ENCODE peak calls at places on chromosomes 16 and 17, in six cellular contexts. Y is CD8-positive, alpha-beta T cell; I is stomach; Z is astrocyte; H is cardiac muscle cell; S is naive thymus-derived CD4-positive, alpha-beta T cell. V is an unnamed sample. For H3K9me3, the result is how much of the 10 kb centered on the place peaks cover.

GRCh38 chr16:68263559-68264127 is 683 bp upstream of the SLC7A6 start:
- DNase-seq in Y (no peak), I (no peak), Z (no peak), H (no peak), S (no peak), V (no peak)

GRCh38 chr16:57834936-57835335 is 32.6 kb upstream of the KIFC3 start:
- DNase-seq in Y (no peak), I (no peak), Z (peak), H (peak), S (no peak), V (peak)

GRCh38 chr17:76270770-76271668 is 5.9 kb downstream of the UBALD2 start:
- DNase-seq in Y (no peak), I (no peak), Z (no peak), H (no peak), S (peak), V (no peak)

GRCh38 chr17:31595076-31595475 is 203.6 kb downstream of the RAB11FIP4 start:
- DNase-seq in Y (no peak), I (no peak), Z (peak), H (no peak), S (no peak), V (peak)

GRCh38 chr17:77352996-77353395 is 212.2 kb downstream of the SEC14L1 start:
- DNase-seq in Y (no peak), I (peak), Z (no peak), H (no peak), S (no peak), V (no peak)

GRCh38 chr17:8004899-8005298 is 2.5 kb downstream of the GUCY2D start:
- DNase-seq in Y (no peak), I (no peak), Z (peak), H (peak), S (no peak), V (peak)

GRCh38 chr17:57511475-57512123 is 233.5 kb downstream of the CCDC182 start:
- DNase-seq in Y (no peak), I (no peak), Z (no peak), H (no peak), S (no peak), V (no peak)

GRCh38 chr16:47213761-47214440 is 70.2 kb upstream of the NETO2 start:
- DNase-seq in Y (no peak), I (no peak), Z (no peak), H (no peak), S (no peak), V (no peak)

GRCh38 chr17:78667091-78667490 is 89.9 kb upstream of the DNAH17 start:
- DNase-seq in Y (no peak), I (no peak), Z (no peak), H (no peak), S (no peak), V (no peak)

GRCh38 chr16:69435977-69436729 is 11.7 kb downstream of the CYB5B start:
- DNase-seq in Y (no peak), I (peak), Z (no peak), H (no peak), S (no peak), V (no peak)

GRCh38 chr17:81135503-81136283 is 29.6 kb upstream of the PVALEF start:
- DNase-seq in Y (no peak), I (no peak), Z (no peak), H (no peak), S (no peak), V (no peak)

GRCh38 chr17:53150101-53150698 is 672.5 kb upstream of the KIF2B start:
- DNase-seq in Y (no peak), I (no peak), Z (no peak), H (peak), S (no peak), V (no peak)

GRCh38 chr17:59652119-59652518 is 32.4 kb downstream of the CLTC start:
- DNase-seq in Y (no peak), I (no peak), Z (peak), H (peak), S (no peak), V (no peak)

GRCh38 chr17:76884995-76885896 is 17.0 kb downstream of the MGAT5B start:
- DNase-seq in Y (no peak), I (no peak), Z (no peak), H (no peak), S (no peak), V (no peak)

GRCh38 chr17:39365252-39365651 is 36.2 kb downstream of the FBXL20 start:
- DNase-seq in Y (no peak), I (no peak), Z (peak), H (peak), S (no peak), V (peak)

GRCh38 chr17:77516902-77517301 is 376.1 kb downstream of the SEC14L1 start:
- DNase-seq in Y (no peak), I (peak), Z (peak), H (peak), S (no peak), V (peak)

GRCh38 chr16:85057212-85057889 is 29.8 kb downstream of the KIAA0513 start:
- DNase-seq in Y (no peak), I (peak), Z (no peak), H (no peak), S (no peak), V (no peak)

GRCh38 chr17:74354123-74354522 is 7.5 kb downstream of the BTBD17 start:
- DNase-seq in Y (peak), I (peak), Z (no peak), H (no peak), S (peak), V (no peak)

GRCh38 chr17:4043862-4044261 is 79.6 kb upstream of the ATP2A3 start:
- DNase-seq in Y (peak), I (peak), Z (no peak), H (no peak), S (peak), V (no peak)

GRCh38 chr17:21674242-21674731 is 18.0 kb upstream of the KCNJ18 start:
- DNase-seq in Y (no peak), I (no peak), Z (no peak), H (no peak), S (no peak), V (no peak)

GRCh38 chr17:1485311-1485747 is 7.2 kb downstream of the MYO1C start:
- DNase-seq in Y (no peak), I (peak), Z (no peak), H (peak), S (no peak), V (peak)

GRCh38 chr17:82461827-82462524 is 3.4 kb downstream of the NARF start:
- DNase-seq in Y (no peak), I (peak), Z (no peak), H (no peak), S (no peak), V (no peak)

GRCh38 chr17:72122668-72123495 is 2.1 kb downstream of the SOX9 start:
- DNase-seq in Y (no peak), I (peak), Z (peak), H (peak), S (no peak), V (peak)

GRCh38 chr16:25501530-25502255 is 190.1 kb upstream of the HS3ST4 start:
- DNase-seq in Y (no peak), I (no peak), Z (no peak), H (no peak), S (no peak), V (no peak)

GRCh38 chr17:59707971-59708425 is 544 bp downstream of the VMP1 start:
- DNase-seq in Y (no peak), I (no peak), Z (no peak), H (no peak), S (no peak), V (no peak)

GRCh38 chr16:29014561-29015029 is 29.7 kb downstream of the LAT start:
- DNase-seq in Y (no peak), I (no peak), Z (no peak), H (no peak), S (no peak), V (no peak)

GRCh38 chr17:79986441-79987186 is 49.1 kb downstream of the TBC1D16 start:
- DNase-seq in Y (no peak), I (no peak), Z (no peak), H (peak), S (no peak), V (no peak)

GRCh38 chr17:77254961-77255741 is 114.4 kb downstream of the SEC14L1 start:
- DNase-seq in Y (no peak), I (peak), Z (peak), H (peak), S (no peak), V (peak)

GRCh38 chr16:85235988-85236831 is 123.9 kb upstream of the CIBAR2 start:
- DNase-seq in Y (no peak), I (peak), Z (no peak), H (no peak), S (no peak), V (no peak)

GRCh38 chr16:74601131-74601871 is 5.6 kb downstream of the GLG1 start:
- DNase-seq in Y (peak), I (no peak), Z (no peak), H (no peak), S (peak), V (no peak)

DNA sequence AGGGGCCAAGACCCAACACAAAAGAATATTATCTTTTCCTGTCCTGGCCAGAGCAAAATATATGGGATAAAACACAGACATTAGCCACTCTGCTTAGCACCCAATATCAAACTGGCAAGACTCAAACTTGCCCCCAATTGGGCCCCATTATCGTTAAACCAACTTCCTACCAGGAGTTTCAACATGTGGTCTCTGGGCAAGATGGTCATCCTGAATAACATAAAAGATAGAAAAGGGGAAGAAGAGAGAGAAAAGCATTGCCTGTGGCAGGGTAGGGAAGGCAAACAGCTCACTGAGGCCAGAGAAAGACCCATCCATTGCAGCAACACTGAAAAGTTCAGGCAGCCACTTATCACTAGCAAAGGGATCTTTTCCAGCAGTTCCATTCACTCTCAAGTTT is 502.1 kb downstream of the KIF2B start:
- DNase-seq in Y (no peak), I (no peak), Z (no peak), H (no peak), S (no peak), V (no peak)
- H3K9me3 ChIP-seq in Y (under half), I (under half), Z (under half), H (under half), S (under half), V (under half)

GRCh38 chr16:15967655-15968315 is 18.4 kb downstream of the ABCC1 start:
- DNase-seq in Y (no peak), I (no peak), Z (no peak), H (no peak), S (no peak), V (no peak)
- H3K9me3 ChIP-seq in Y (under half), I (under half), Z (under half), H (under half), S (under half), V (under half)

GRCh38 chr16:35605921-35606320 is 2146.5 kb downstream of the TP53TG3F start:
- DNase-seq in Y (no peak), I (no peak), Z (no peak), H (no peak), S (no peak), V (no peak)
- H3K9me3 ChIP-seq in Y (under half), I (under half), Z (under half), H (under half), S (under half), V (under half)

GRCh38 chr16:48597563-48598392 is 12.2 kb downstream of the N4BP1 start:
- DNase-seq in Y (no peak), I (no peak), Z (no peak), H (peak), S (no peak), V (no peak)
- H3K9me3 ChIP-seq in Y (under half), I (under half), Z (under half), H (under half), S (under half), V (under half)

GRCh38 chr16:3182608-3183444 is 5.2 kb upstream of the OR1F1 start:
- DNase-seq in Y (peak), I (peak), Z (no peak), H (peak), S (peak), V (peak)
- H3K9me3 ChIP-seq in Y (under half), I (under half), Z (under half), H (under half), S (under half), V (under half)

DNA sequence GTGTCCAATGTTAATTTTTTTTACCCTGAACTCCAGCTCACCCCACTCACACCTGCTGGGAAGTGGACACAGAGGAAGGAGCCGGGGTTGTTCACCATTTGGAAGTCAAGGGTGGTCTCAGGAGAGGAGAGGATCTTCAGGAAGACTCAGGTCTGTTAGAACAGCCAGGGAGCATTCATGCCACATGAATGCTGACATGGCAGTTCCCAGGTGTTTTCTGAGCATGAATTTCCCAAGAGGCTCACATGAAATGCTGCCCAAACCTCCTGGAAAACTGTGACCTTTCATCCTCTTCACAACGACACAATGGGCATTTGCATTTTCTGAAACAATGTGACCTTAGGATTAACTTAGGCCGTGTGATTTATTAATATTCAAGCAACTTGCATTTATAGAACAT is 2409.2 kb downstream of the TP53TG3F start:
- DNase-seq in Y (no peak), I (no peak), Z (no peak), H (no peak), S (no peak), V (no peak)
- H3K9me3 ChIP-seq in Y (under half), I (under half), Z (under half), H (under half), S (under half), V (under half)

DNA sequence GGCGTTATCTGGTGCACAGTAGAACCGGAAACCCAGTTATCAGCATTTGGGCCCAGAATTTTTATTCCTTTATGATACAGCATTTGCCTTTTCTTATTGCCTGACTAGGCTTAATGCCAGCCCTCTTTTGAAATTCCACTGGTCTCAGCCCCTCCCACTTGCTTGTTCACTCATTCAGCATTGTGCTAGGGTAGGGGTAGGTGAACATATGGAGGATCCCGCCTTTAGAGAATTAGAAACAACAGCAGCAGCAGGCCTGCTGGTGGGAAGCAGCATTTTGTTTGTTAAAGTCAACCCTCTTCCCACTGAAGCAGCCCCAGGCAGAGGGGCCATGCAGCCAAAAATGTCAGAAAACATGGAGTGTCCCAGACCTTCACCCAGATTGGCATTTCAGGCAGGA is 1355.2 kb downstream of the CDH8 start:
- DNase-seq in Y (no peak), I (no peak), Z (no peak), H (no peak), S (no peak), V (no peak)
- H3K9me3 ChIP-seq in Y (under half), I (under half), Z (under half), H (under half), S (under half), V (under half)

DNA sequence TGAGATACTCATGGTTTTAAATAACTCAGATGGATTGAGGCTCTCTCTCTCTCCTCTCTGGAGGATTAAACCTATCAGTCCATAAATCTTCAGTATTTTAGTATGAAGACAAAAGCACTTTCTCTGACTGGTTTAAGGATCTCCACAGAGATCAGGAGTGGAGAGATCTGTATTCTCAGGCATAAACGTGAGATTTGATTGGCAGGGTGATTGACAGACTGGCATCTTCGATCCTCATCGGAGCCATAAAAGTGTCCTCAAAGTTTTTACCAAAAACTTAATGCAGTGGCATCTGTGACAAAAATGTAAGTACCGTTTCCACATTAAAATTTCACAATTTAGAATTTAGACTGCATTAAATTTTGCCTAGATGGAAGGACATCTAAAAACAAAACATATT is 870.1 kb downstream of the KCNJ2 start:
- DNase-seq in Y (no peak), I (no peak), Z (no peak), H (no peak), S (no peak), V (no peak)
- H3K9me3 ChIP-seq in Y (under half), I (under half), Z (under half), H (under half), S (under half), V (under half)

GRCh38 chr16:71449020-71449419 is 7.2 kb upstream of the TLE7 start:
- DNase-seq in Y (no peak), I (no peak), Z (no peak), H (no peak), S (no peak), V (no peak)
- H3K9me3 ChIP-seq in Y (under half), I (half or more), Z (half or more), H (under half), S (under half), V (under half)

V was measured in MG63.